ENCODE peak calls at places on chromosome 3, in ten cellular contexts. W is colonic mucosa; P is H9; S is Jurkat, Clone E6-1; I is myocyte; K is HT1080; A is iris pigment epithelial cell; N is occipital lobe; Z is Calu3; L is ecto neural progenitor cell. Y is an unnamed sample.

GRCh38 chr3:49397470-49397869 is 14.3 kb downstream of the RHOA start:
- DNase-seq in W (no peak), P (no peak), S (no peak), I (peak; percentile 64), K (no peak), A (peak; percentile 41), N (no peak), Z (no peak), L (no peak), Y (peak; percentile 54)

GRCh38 chr3:5045961-5046360 is 66.7 kb downstream of the BHLHE40 start:
- DNase-seq in W (no peak), P (no peak), S (no peak), I (no peak), K (no peak), A (no peak), N (no peak), Z (no peak), L (no peak), Y (no peak)

GRCh38 chr3:78258798-78259197 is 1218.9 kb downstream of the ROBO2 start:
- DNase-seq in W (no peak), P (no peak), S (no peak), I (peak; percentile 1), K (no peak), A (peak; percentile 89), N (no peak), Z (no peak), L (no peak), Y (peak; percentile 41)

GRCh38 chr3:42224658-42225421 is 41.1 kb downstream of the CCK start:
- DNase-seq in W (no peak), P (no peak), S (no peak), I (peak; percentile 36), K (no peak), A (peak; percentile 32), N (no peak), Z (no peak), L (no peak), Y (no peak)

GRCh38 chr3:66210687-66211295 is 10.0 kb upstream of the SLC25A26 start:
- DNase-seq in W (no peak), P (no peak), S (no peak), I (no peak), K (no peak), A (no peak), N (no peak), Z (no peak), L (no peak), Y (no peak)

GRCh38 chr3:170205302-170205701 is 16.9 kb upstream of the PRKCI start:
- DNase-seq in W (no peak), P (no peak), S (no peak), I (peak; percentile 2), K (no peak), A (no peak), N (no peak), Z (no peak), L (no peak), Y (no peak)

GRCh38 chr3:98574157-98574556 is 19.3 kb downstream of the CPOX start:
- DNase-seq in W (no peak), P (no peak), S (no peak), I (no peak), K (no peak), A (no peak), N (no peak), Z (no peak), L (no peak), Y (no peak)

GRCh38 chr3:43960448-43960840 is 269.7 kb downstream of the ABHD5 start:
- DNase-seq in W (no peak), P (no peak), S (peak; percentile 19), I (peak; percentile 57), K (peak; percentile 28), A (peak; percentile 28), N (no peak), Z (peak; percentile 38), L (no peak), Y (peak; percentile 42)

GRCh38 chr3:104523136-104523535 is 843.6 kb upstream of the ALCAM start:
- DNase-seq in W (no peak), P (no peak), S (no peak), I (no peak), K (no peak), A (no peak), N (no peak), Z (no peak), L (no peak), Y (no peak)

GRCh38 chr3:197026481-197026866 is 3.1 kb downstream of the MELTF start:
- DNase-seq in W (no peak), P (no peak), S (no peak), I (no peak), K (no peak), A (no peak), N (no peak), Z (no peak), L (no peak), Y (no peak)

GRCh38 chr3:161320837-161321236 is 50.5 kb downstream of the SPTSSB start:
- DNase-seq in W (no peak), P (no peak), S (no peak), I (no peak), K (no peak), A (no peak), N (no peak), Z (no peak), L (no peak), Y (no peak)

GRCh38 chr3:12840591-12841084 is 727 bp downstream of the RPL32 start:
- DNase-seq in W (no peak), P (no peak), S (no peak), I (no peak), K (no peak), A (no peak), N (no peak), Z (no peak), L (no peak), Y (no peak)

Y was measured in SJCRH30.